ENCODE peak calls at places on chromosomes 7 and 10, in four cellular contexts. F is OCI-LY7, C is cardiac muscle cell, M is adrenal gland. D is an unnamed sample.

GRCh38 chr10:59563506-59563905 is 146.1 kb downstream of the SLC16A9 start:
- DNase-seq in M (no peak), C (no peak), F (no peak), D (no peak)

GRCh38 chr7:70693300-70693689 is 438.6 kb upstream of the GALNT17 start:
- DNase-seq in F (no peak), M (no peak), C (peak), D (peak)

GRCh38 chr7:150722403-150723065 is 6.1 kb downstream of the GIMAP1 start:
- DNase-seq in M (no peak), C (no peak), F (no peak), D (no peak)

GRCh38 chr10:73413108-73413527 is 740 bp downstream of the ANXA7 start:
- DNase-seq in F (peak), C (no peak), M (peak), D (no peak)

GRCh38 chr7:4792537-4793126 is 17.2 kb downstream of the AP5Z1 start:
- DNase-seq in C (peak), M (peak), F (no peak), D (no peak)

GRCh38 chr7:99693100-99693426 is 13.3 kb upstream of the CYP3A5 start:
- DNase-seq in M (no peak), F (no peak), C (no peak), D (no peak)

GRCh38 chr7:51602321-51602720 is 285.7 kb upstream of the COBL start:
- DNase-seq in C (no peak), M (no peak), F (no peak), D (no peak)

GRCh38 chr10:37488792-37489657 is 363.6 kb downstream of the ANKRD30A start:
- DNase-seq in C (no peak), F (no peak), M (peak), D (no peak)

DNA sequence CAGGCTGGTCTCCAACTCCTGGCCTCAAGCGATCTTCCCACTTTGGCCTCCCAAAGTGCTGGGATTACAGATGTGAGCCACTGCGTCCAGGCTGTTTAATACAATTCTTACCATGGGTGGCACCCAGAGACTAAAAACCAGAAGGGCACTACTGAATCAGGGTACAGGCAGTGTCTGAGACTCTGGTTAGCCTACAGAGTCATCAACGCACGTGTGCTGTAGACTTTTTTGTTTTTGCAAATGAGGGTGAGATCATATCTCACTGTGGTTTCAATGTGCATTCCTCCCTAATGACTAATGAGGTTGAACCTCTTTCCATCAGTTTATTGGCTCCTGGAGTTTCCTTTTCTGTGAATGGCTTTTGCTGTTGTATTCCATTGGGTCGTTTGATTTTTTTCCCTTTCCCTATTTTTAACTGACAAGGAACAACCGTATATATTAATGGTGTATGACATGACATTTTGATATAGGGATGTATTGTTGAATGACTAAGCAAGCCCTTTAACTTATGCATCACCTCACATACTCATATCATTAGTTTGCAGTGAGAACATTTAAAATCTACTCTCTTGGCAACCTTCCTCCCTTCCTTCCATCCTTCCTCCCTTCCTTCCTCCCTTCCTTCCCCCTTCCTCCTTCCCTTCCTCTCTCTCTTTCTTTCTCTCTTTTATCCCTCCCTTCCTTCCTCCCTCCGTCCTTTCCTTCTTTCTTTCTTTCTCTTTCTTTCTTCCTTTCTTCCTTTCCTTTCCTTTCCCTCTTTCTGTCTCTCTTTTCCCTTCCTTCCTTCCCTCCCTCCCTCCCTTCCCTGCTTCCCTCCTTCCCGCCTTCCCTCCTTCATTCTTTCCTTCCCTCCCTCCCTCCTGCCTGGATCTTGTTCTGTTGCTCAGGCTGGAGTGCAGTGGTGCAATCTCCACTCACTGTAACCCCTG is 9.3 kb upstream of the TMEM270 start:
- DNase-seq in F (no peak), C (peak), M (peak), D (no peak)
- H3K27ac ChIP-seq in F (no peak), C (no peak), M (no peak), D (no peak)

GRCh38 chr7:106345421-106346166 is 60.8 kb upstream of the NAMPT start:
- DNase-seq in F (no peak), M (no peak), C (peak), D (peak)

GRCh38 chr7:106347229-106347833 is 62.5 kb upstream of the NAMPT start:
- DNase-seq in F (no peak), C (no peak), M (no peak), D (no peak)

GRCh38 chr7:106348231-106348630 is 63.4 kb upstream of the NAMPT start:
- DNase-seq in C (no peak), F (no peak), M (no peak), D (no peak)

GRCh38 chr7:106346167-106346677 is 61.4 kb upstream of the NAMPT start:
- DNase-seq in F (no peak), C (no peak), M (no peak), D (no peak)

DNA sequence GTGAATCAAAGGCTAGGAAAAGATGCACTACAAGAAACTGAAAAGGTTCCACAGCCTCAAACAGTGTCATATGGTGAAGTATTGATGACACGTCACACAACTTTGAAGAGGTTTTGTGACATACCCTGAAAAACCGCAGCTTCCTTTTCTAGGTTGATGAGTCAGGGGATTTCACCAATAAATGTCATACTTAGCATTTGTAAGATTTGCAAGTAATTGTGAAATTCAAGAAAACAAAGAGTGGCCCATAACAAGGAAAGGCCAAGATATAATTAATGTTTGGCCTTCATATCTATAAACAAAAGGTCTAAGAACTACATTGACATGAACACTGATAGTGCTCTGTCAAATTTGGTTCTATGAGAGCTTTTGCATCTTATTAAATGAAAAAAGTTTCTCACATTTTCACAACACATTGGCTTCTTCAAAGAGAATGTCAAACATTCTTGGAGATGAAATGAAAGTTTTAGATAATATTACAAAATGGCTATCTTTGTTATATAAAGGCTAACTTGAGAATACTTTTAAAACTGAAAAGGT is 62.0 kb upstream of the NAMPT start:
- DNase-seq in M (peak), C (peak), F (no peak), D (no peak)
- H3K27ac ChIP-seq in M (no peak), C (no peak), F (no peak), D (no peak)

DNA sequence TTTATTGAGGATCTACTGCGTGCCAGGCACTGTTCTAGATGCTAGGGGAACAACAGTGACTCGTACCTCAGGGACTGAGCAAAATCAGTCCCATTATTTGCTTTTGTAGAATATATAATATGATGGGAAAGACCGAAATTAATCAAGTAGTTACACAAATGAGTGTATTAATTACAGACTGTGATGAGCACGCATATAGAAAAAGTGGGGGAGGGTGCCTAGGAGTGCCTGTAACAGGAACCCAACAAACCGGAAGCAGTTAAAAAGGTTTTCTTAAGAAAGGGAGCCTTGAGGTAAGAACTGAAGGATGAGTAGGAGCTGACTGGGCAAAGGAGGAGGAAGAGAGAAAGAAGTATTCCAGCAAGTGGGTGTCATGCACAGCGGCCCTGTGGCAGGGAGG is 28.2 kb upstream of the IL6 start:
- DNase-seq in M (no peak), F (no peak), C (no peak), D (no peak)
- H3K27ac ChIP-seq in M (no peak), F (no peak), C (no peak), D (no peak)

GRCh38 chr7:22574756-22575517 is 74.9 kb upstream of the STEAP1B start:
- DNase-seq in C (no peak), F (no peak), M (no peak), D (no peak)

GRCh38 chr7:22576941-22577927 is 77.2 kb upstream of the STEAP1B start:
- DNase-seq in F (no peak), C (peak), M (peak), D (no peak)

GRCh38 chr7:22579961-22580360 is 80.0 kb upstream of the STEAP1B start:
- DNase-seq in C (no peak), M (no peak), F (no peak), D (no peak)

GRCh38 chr7:22581099-22581498 is 81.1 kb upstream of the STEAP1B start:
- DNase-seq in M (no peak), F (no peak), C (no peak), D (no peak)

GRCh38 chr7:22578048-22578770 is 78.2 kb upstream of the STEAP1B start:
- DNase-seq in C (peak), M (no peak), F (no peak), D (no peak)
- H3K27ac ChIP-seq in C (no peak), M (no peak), F (no peak), D (peak)

GRCh38 chr10:126867567-126868365 is 37.5 kb upstream of the DOCK1 start:
- DNase-seq in M (no peak), C (peak), F (no peak), D (no peak)
- H3K27ac ChIP-seq in M (no peak), C (no peak), F (no peak), D (no peak)

GRCh38 chr7:42222891-42223290 is 14.1 kb downstream of the GLI3 start:
- DNase-seq in C (no peak), M (no peak), F (no peak), D (no peak)
- H3K27ac ChIP-seq in C (no peak), M (no peak), F (no peak), D (no peak)

GRCh38 chr7:15801565-15801964 is 115.1 kb upstream of the MEOX2 start:
- DNase-seq in C (peak), M (no peak), F (no peak), D (no peak)
- H3K27ac ChIP-seq in C (no peak), M (no peak), F (no peak), D (no peak)

D was measured in aorta.